ENCODE peak calls at places on chromosomes 5 and 9, in six cellular contexts. J is ovary, V is mesenteric fat pad, C is iPS-NIHi11, T is fibroblast of the aortic adventitia, B is iris pigment epithelial cell. Z is an unnamed sample.
A peak's percentile ranks its signal among the peaks of the same experiment; 100 is the strongest.

GRCh38 chr9:129316281-129317030 is 138.4 kb upstream of the IER5L start:
- DNase-seq in B (no peak), J (no peak), C (no peak), T (no peak), V (peak; percentile 73), Z (peak; percentile 73)

GRCh38 chr5:126395198-126395597 is 28.0 kb upstream of the GRAMD2B start:
- DNase-seq in V (no peak), C (no peak), B (peak; percentile 78), J (no peak), T (peak; percentile 61), Z (no peak)

GRCh38 chr5:17316973-17317459 is 99.6 kb downstream of the BASP1 start:
- DNase-seq in J (no peak), C (no peak), B (peak; percentile 81), V (no peak), T (no peak), Z (no peak)

GRCh38 chr5:157855404-157855994 is 3.4 kb downstream of the CLINT1 start:
- DNase-seq in T (peak; percentile 78), J (peak; percentile 14), B (peak; percentile 72), C (peak; percentile 64), V (no peak), Z (no peak)

GRCh38 chr5:169609716-169610115 is 26.1 kb downstream of the SPDL1 start:
- DNase-seq in C (no peak), J (no peak), T (peak; percentile 43), B (no peak), V (no peak), Z (no peak)

GRCh38 chr9:114307323-114308250 is 15.3 kb upstream of the ORM1 start:
- DNase-seq in T (peak; percentile 76), V (peak; percentile 62), B (peak; percentile 52), J (no peak), C (no peak), Z (peak; percentile 44)

GRCh38 chr9:98929096-98929495 is 14.6 kb upstream of the COL15A1 start:
- DNase-seq in C (no peak), V (no peak), J (no peak), B (peak; percentile 81), T (peak; percentile 57), Z (no peak)

GRCh38 chr9:87263291-87263690 is 234.4 kb upstream of the DAPK1 start:
- DNase-seq in J (no peak), V (no peak), T (no peak), B (no peak), C (peak; percentile 78), Z (no peak)